ENCODE peak calls at places on chromosomes 3 and 15, in four cellular contexts. Y is K562, P is HL-60, U is GM12878. D is an unnamed sample.

GRCh38 chr3:39752751-39753150 is 56.7 kb upstream of the MYRIP start:
- DNase-seq in Y (no peak), P (no peak), U (no peak), D (no peak)

GRCh38 chr3:172106989-172107388 is 67.6 kb downstream of the FNDC3B start:
- DNase-seq in Y (no peak), P (peak; percentile 71), U (peak; percentile 70), D (no peak)

GRCh38 chr3:162489853-162490252 is 993.2 kb downstream of the OTOL1 start:
- DNase-seq in Y (no peak), P (no peak), U (no peak), D (no peak)

GRCh38 chr15:90106522-90107117 is 4.4 kb upstream of the IDH2 start:
- DNase-seq in Y (no peak), P (no peak), U (no peak), D (no peak)

GRCh38 chr15:57545995-57546394 is 45.7 kb upstream of the MYZAP start:
- DNase-seq in Y (no peak), P (no peak), U (no peak), D (no peak)

GRCh38 chr15:68232937-68233336 is 3.4 kb upstream of the CLN6 start:
- DNase-seq in Y (no peak), P (peak; percentile 73), U (no peak), D (no peak)

GRCh38 chr3:47133641-47134040 is 30.3 kb downstream of the SETD2 start:
- DNase-seq in Y (no peak), P (no peak), U (no peak), D (no peak)

GRCh38 chr3:73542127-73542526 is 82.6 kb downstream of the PDZRN3 start:
- DNase-seq in Y (no peak), P (no peak), U (no peak), D (no peak)

GRCh38 chr3:131491775-131492174 is 11.0 kb downstream of the MRPL3 start:
- DNase-seq in Y (no peak), P (no peak), U (no peak), D (no peak)
- TF ChIP-seq SPI1 in Y (no peak), P (no peak), U (no peak), D (no peak)

DNA sequence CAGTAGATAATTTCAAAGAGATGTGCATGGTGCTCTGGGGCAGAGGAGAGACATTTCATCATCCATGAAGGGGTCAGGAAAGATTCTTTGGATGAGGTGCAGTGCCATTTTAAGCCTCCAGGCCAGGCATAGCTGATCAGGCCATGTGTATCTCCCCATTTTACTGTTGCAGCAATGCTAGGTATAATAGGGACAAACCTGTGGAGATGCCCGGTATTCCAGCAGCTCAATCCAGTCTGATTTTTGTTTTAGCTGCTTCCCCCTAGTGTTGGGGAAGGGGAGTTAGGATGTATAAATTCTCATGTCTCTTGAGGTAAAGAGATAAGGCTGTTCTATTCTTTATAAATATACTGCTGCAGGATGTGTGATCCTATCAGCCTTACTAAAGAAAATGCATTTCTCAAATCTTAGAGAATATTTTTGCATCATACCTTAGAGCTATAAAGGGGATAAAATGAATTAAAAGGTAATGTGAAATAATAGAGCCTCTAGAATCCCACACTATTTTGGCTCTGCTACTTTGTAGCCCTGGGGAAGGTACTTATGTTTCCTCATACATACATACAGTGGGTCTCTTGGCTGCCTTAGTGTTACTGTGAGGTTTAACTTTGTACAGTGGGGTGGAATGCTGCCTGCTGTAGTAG is 5.2 kb downstream of the CDV3 start:
- DNase-seq in Y (peak; percentile 32), P (no peak), U (no peak), D (no peak)
- TF ChIP-seq SPI1 in Y (no peak), P (no peak), U (no peak), D (no peak)

GRCh38 chr3:149471991-149472390 is 2.5 kb upstream of the TM4SF4 start:
- DNase-seq in Y (no peak), P (no peak), U (no peak), D (no peak)
- TF ChIP-seq SPI1 in Y (no peak), P (no peak), U (no peak), D (no peak)

GRCh38 chr15:51380999-51381806 is 39.7 kb downstream of the GLDN start:
- DNase-seq in Y (peak; percentile 85), P (peak; percentile 73), U (peak; percentile 34), D (peak; percentile 50)
- TF ChIP-seq SPI1 in Y (no peak), P (no peak), U (no peak), D (no peak)

GRCh38 chr15:40425681-40426080 is 15.1 kb upstream of the BAHD1 start:
- DNase-seq in Y (no peak), P (no peak), U (no peak), D (no peak)

GRCh38 chr15:40427188-40427587 is 13.6 kb upstream of the BAHD1 start:
- DNase-seq in Y (peak; percentile 63), P (no peak), U (no peak), D (no peak)

GRCh38 chr15:40428183-40428582 is 12.6 kb upstream of the BAHD1 start:
- DNase-seq in Y (no peak), P (no peak), U (no peak), D (no peak)

GRCh38 chr15:40429068-40429707 is 11.6 kb upstream of the BAHD1 start:
- DNase-seq in Y (no peak), P (no peak), U (no peak), D (no peak)

DNA sequence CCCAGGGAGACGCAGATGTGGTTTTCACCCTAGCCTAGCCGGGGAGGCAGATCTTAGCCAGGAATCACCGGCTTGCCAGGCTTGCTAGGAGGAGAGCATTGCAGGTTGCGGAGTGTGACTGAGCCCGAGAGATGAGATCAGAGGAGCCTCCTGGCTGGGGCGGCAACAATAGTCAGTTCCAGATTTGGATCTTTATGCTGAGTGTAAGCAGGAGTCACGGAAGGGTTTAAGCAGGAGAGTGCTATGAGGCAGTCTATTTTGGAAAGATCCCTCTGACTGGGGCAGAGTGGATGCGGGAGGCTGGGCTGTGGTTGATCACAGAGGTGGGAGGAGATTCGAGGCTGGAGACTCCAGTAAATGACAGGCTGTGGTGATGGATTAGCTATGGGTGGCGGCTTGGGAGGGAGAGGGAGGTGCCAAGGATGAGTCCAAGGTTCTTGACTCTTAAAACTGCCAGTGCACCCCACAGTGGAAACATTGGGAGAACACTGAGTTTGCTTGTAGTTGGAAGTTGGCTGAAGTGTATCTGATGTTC is 10.4 kb upstream of the BAHD1 start:
- DNase-seq in Y (peak; percentile 64), P (no peak), U (no peak), D (no peak)
- TF ChIP-seq SPI1 in Y (no peak), P (no peak), U (no peak), D (no peak)

GRCh38 chr15:43214592-43215295 is 6.1 kb downstream of the EPB42 start:
- DNase-seq in Y (no peak), P (no peak), U (no peak), D (no peak)

GRCh38 chr15:43219929-43220886 is 610 bp downstream of the EPB42 start:
- DNase-seq in Y (peak; percentile 70), P (no peak), U (no peak), D (no peak)

GRCh38 chr15:43220991-43221403 is at the start of gene EPB42:
- DNase-seq in Y (peak; percentile 66), P (no peak), U (no peak), D (no peak)

GRCh38 chr15:43215961-43216360 is 4.9 kb downstream of the EPB42 start:
- DNase-seq in Y (no peak), P (no peak), U (no peak), D (no peak)

DNA sequence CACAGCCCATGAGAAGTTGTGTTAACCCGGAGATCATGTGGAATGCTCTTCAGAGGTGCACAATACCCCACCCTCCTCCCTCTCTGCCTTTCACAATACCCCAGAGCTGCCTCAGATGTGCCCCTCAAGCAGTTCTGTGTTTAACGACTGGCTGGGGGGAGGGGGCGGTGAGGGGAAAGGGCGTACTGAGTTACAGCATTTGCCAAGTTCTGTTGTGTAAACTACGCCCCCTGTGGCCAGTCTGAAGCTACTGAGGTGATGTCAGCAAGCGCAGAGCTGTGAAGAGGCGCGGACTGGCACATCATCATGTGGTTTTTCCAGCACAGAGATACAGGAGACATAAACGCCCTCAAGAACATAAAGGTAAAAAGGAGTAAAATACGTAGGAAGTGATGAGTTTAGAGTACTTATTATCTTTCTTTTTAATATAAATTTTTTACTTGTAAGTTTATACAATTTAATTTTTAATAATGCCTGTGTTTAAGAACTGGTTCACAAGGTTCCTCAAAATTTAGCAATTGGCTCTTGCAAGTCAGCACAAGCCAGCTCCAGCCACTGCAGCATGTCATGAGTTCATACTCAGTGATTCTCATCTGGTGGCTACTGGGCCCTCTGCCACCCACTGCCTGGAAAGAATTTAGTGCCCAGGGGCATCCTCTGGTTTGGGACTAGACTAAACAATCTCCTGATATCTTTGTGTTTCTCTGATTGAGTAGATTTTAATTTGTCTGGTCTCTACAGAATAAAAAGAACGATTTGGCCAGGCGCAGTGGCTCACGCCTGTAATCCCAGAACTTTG is 1.7 kb downstream of the EPB42 start:
- DNase-seq in Y (peak; percentile 62), P (no peak), U (no peak), D (no peak)
- TF ChIP-seq SPI1 in Y (no peak), P (no peak), U (no peak), D (no peak)

GRCh38 chr3:170731281-170731680 is 138.7 kb downstream of the RPL22L1 start:
- DNase-seq in Y (no peak), P (no peak), U (no peak), D (no peak)
- TF ChIP-seq SPI1 in Y (no peak), P (no peak), U (no peak), D (no peak)

DNA sequence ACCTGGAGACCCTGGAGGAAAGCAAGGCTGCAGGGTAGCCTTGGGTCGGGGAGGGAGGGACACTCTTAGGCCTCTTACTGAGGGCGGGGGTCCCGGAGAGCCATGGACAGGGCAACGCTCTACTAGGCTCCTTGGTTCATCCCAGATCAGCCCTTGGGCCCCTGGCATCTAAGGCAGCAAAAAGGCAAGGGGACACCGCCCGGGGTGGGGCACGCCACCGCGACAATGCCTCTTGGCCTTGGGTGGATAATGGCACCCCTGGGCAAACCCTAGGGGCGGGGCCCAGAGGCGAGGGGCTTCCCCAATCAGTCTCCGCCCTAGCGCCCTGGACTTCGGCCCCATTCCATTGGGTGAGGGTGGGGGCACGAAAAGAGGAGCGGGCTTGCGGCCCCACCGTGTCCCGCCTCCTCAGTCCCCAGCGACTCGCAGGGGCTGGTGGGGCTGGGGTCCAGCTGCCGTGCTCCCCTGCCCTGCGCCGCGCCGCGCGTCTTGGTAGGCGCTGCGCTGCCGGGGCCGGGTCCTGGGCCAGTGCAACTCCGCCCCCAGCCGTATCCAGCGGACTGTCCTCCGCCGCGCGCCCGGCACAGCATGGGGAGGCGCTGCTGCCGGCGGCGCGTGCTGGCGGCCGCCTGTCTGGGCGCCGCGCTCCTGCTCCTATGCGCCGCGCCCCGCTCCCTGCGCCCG is at the start of gene CHST13:
- DNase-seq in Y (peak; percentile 48), P (no peak), U (no peak), D (no peak)
- TF ChIP-seq SPI1 in Y (no peak), P (no peak), U (no peak), D (no peak)